ENCODE peak calls at places on chromosomes 2 and 18, in ten cellular contexts. S, T, V, G, B, K, R, J, C and L are unnamed samples.

GRCh38 chr2:17543848-17544645 is 3.6 kb downstream of the VSNL1 start:
- DNase-seq in B (no peak), R (no peak), V (peak), T (no peak), J (no peak), K (no peak), G (no peak), C (no peak), S (no peak), L (no peak)

GRCh38 chr2:217941339-217941738 is 61.5 kb downstream of the TNS1 start:
- DNase-seq in S (no peak), K (no peak), C (no peak), T (no peak), R (no peak), V (no peak), B (no peak), J (no peak), G (no peak), L (peak)

GRCh38 chr2:132383956-132384355 is 32.6 kb upstream of the GPR39 start:
- DNase-seq in R (no peak), B (no peak), S (no peak), V (no peak), K (no peak), C (no peak), J (no peak), G (no peak), T (no peak), L (no peak)

GRCh38 chr2:14901740-14902139 is 269.2 kb downstream of the LRATD1 start:
- DNase-seq in V (no peak), S (no peak), K (no peak), G (no peak), T (no peak), J (no peak), C (no peak), R (no peak), B (no peak), L (no peak)

GRCh38 chr2:19883486-19883885 is 18.3 kb downstream of the TTC32 start:
- DNase-seq in T (no peak), S (no peak), B (no peak), R (peak), K (no peak), V (no peak), J (no peak), G (no peak), C (no peak), L (no peak)

GRCh38 chr18:35572644-35573043 is 8.9 kb upstream of the GALNT1 start:
- DNase-seq in G (no peak), S (no peak), K (no peak), J (no peak), V (no peak), C (no peak), R (no peak), B (no peak), T (no peak), L (no peak)

GRCh38 chr2:239830718-239831271 is 194.3 kb downstream of the NDUFA10 start:
- DNase-seq in J (no peak), C (no peak), K (no peak), V (peak), T (no peak), S (no peak), G (no peak), R (peak), B (no peak), L (peak)

GRCh38 chr2:207823865-207824264 is 54.2 kb upstream of the FZD5 start:
- DNase-seq in V (no peak), R (no peak), K (no peak), G (no peak), B (no peak), J (no peak), C (no peak), T (no peak), S (no peak), L (no peak)

GRCh38 chr2:217563565-217563964 is 439.2 kb downstream of the TNS1 start:
- DNase-seq in C (no peak), B (no peak), V (no peak), K (no peak), J (no peak), R (no peak), T (no peak), G (no peak), S (no peak), L (no peak)

GRCh38 chr2:196677404-196677803 is 37.9 kb downstream of the CCDC150 start:
- DNase-seq in C (no peak), S (no peak), V (no peak), J (no peak), G (no peak), B (no peak), R (no peak), K (no peak), T (peak), L (no peak)

GRCh38 chr2:235421618-235422017 is 72.2 kb upstream of the AGAP1 start:
- DNase-seq in G (no peak), B (no peak), T (no peak), V (no peak), R (no peak), K (no peak), J (no peak), S (no peak), C (no peak), L (no peak)

GRCh38 chr18:22417496-22418188 is at the start of gene CTAGE1:
- DNase-seq in S (no peak), G (no peak), R (no peak), C (no peak), K (no peak), B (no peak), J (no peak), V (peak), T (no peak), L (peak)

GRCh38 chr2:27264253-27264752 is 1.5 kb upstream of the SLC30A3 start:
- DNase-seq in C (no peak), J (no peak), G (no peak), R (no peak), B (no peak), T (no peak), K (no peak), V (peak), S (peak), L (no peak)

GRCh38 chr2:172465417-172466334 is 38.3 kb downstream of the ITGA6 start:
- DNase-seq in G (peak), K (peak), R (no peak), C (peak), B (peak), S (peak), V (peak), T (peak), J (peak), L (no peak)

GRCh38 chr2:134926231-134926931 is 7.8 kb downstream of the CCNT2 start:
- DNase-seq in J (no peak), C (no peak), R (no peak), B (no peak), S (no peak), G (no peak), K (no peak), T (no peak), V (no peak), L (no peak)

GRCh38 chr2:26921323-26921722 is 49.1 kb upstream of the MAPRE3 start:
- DNase-seq in K (no peak), B (no peak), S (no peak), T (no peak), R (no peak), V (no peak), J (no peak), C (no peak), G (no peak), L (no peak)

GRCh38 chr2:186718895-186719294 is 25.0 kb downstream of the FAM171B start:
- DNase-seq in S (no peak), K (no peak), G (no peak), R (no peak), J (no peak), B (no peak), C (no peak), V (no peak), T (no peak), L (no peak)

GRCh38 chr2:113965644-113966043 is 75.8 kb downstream of the ACTR3 start:
- DNase-seq in T (no peak), R (no peak), S (peak), K (peak), G (peak), J (no peak), V (peak), B (peak), C (no peak), L (no peak)

GRCh38 chr2:30233142-30233961 is 2.0 kb downstream of the LBH start:
- DNase-seq in J (no peak), C (no peak), T (no peak), B (no peak), G (no peak), R (peak), K (no peak), S (no peak), V (no peak), L (no peak)

GRCh38 chr2:17635007-17635406 is 94.5 kb downstream of the VSNL1 start:
- DNase-seq in G (no peak), T (no peak), S (no peak), B (no peak), V (no peak), R (no peak), J (no peak), K (no peak), C (no peak), L (no peak)

GRCh38 chr18:901769-902168 is 2.9 kb upstream of the ADCYAP1 start:
- DNase-seq in R (no peak), T (no peak), K (no peak), G (no peak), B (no peak), V (no peak), C (no peak), J (no peak), S (no peak), L (no peak)

GRCh38 chr2:54331095-54331835 is 75.2 kb upstream of the TSPYL6 start:
- DNase-seq in V (no peak), J (no peak), G (no peak), C (no peak), R (no peak), T (no peak), K (peak), B (no peak), S (peak), L (no peak)